ENCODE peak calls at places on chromosomes 3 and 15, in four cellular contexts. One of them, this sample, is unnamed.

GRCh38 chr15:98976500-98976899 is 31.1 kb downstream of the PGPEP1L start:
- DNase-seq in iris pigment epithelial cell: no peak
- DNase-seq in NCI-H526: no peak
- DNase-seq in naive thymus-derived CD8-positive, alpha-beta T cell: no peak
- DNase-seq in this sample: no peak

GRCh38 chr3:194137314-194138097 is 1.6 kb downstream of the HES1 start:
- DNase-seq in iris pigment epithelial cell: peak; percentile 69
- DNase-seq in naive thymus-derived CD8-positive, alpha-beta T cell: peak; percentile 16
- DNase-seq in NCI-H526: peak; percentile 81
- DNase-seq in this sample: peak; percentile 78

GRCh38 chr3:126986001-126986400 is 3.1 kb downstream of the PLXNA1 start:
- DNase-seq in naive thymus-derived CD8-positive, alpha-beta T cell: no peak
- DNase-seq in NCI-H526: no peak
- DNase-seq in iris pigment epithelial cell: peak; percentile 41
- DNase-seq in this sample: peak; percentile 30

GRCh38 chr3:264394-265156 is 68.0 kb downstream of the CHL1 start:
- DNase-seq in iris pigment epithelial cell: peak; percentile 89
- DNase-seq in naive thymus-derived CD8-positive, alpha-beta T cell: no peak
- DNase-seq in NCI-H526: peak; percentile 2
- DNase-seq in this sample: peak; percentile 55

GRCh38 chr15:62782100-62782791 is 260.3 kb upstream of the TPM1 start:
- DNase-seq in naive thymus-derived CD8-positive, alpha-beta T cell: no peak
- DNase-seq in NCI-H526: peak; percentile 74
- DNase-seq in iris pigment epithelial cell: peak; percentile 73
- DNase-seq in this sample: peak; percentile 97

GRCh38 chr3:126544596-126545281 is 14.0 kb downstream of the C3orf22 start:
- DNase-seq in naive thymus-derived CD8-positive, alpha-beta T cell: no peak
- DNase-seq in NCI-H526: no peak
- DNase-seq in iris pigment epithelial cell: no peak
- DNase-seq in this sample: no peak

GRCh38 chr15:42508263-42508690 is 12.8 kb downstream of the SNAP23 start:
- DNase-seq in NCI-H526: no peak
- DNase-seq in naive thymus-derived CD8-positive, alpha-beta T cell: no peak
- DNase-seq in iris pigment epithelial cell: no peak
- DNase-seq in this sample: peak; percentile 81

GRCh38 chr15:70512772-70513362 is 250.5 kb downstream of the UACA start:
- DNase-seq in NCI-H526: peak; percentile 58
- DNase-seq in naive thymus-derived CD8-positive, alpha-beta T cell: peak; percentile 46
- DNase-seq in iris pigment epithelial cell: peak; percentile 80
- DNase-seq in this sample: peak; percentile 66

GRCh38 chr3:146967786-146968185 is 362.6 kb upstream of the PLSCR5 start:
- DNase-seq in NCI-H526: no peak
- DNase-seq in naive thymus-derived CD8-positive, alpha-beta T cell: no peak
- DNase-seq in iris pigment epithelial cell: no peak
- DNase-seq in this sample: peak; percentile 49

GRCh38 chr3:3927198-3927597 is 128.0 kb downstream of the LRRN1 start:
- DNase-seq in iris pigment epithelial cell: no peak
- DNase-seq in naive thymus-derived CD8-positive, alpha-beta T cell: no peak
- DNase-seq in NCI-H526: no peak
- DNase-seq in this sample: no peak

GRCh38 chr3:45078910-45079522 is 52.9 kb downstream of the CLEC3B start:
- DNase-seq in NCI-H526: peak; percentile 17
- DNase-seq in iris pigment epithelial cell: peak; percentile 72
- DNase-seq in naive thymus-derived CD8-positive, alpha-beta T cell: no peak
- DNase-seq in this sample: peak; percentile 73

GRCh38 chr15:61335998-61336648 is 107.0 kb upstream of the RORA start:
- DNase-seq in iris pigment epithelial cell: no peak
- DNase-seq in naive thymus-derived CD8-positive, alpha-beta T cell: no peak
- DNase-seq in NCI-H526: no peak
- DNase-seq in this sample: no peak

GRCh38 chr15:69903476-69904295 is 194.0 kb downstream of the TLE3 start:
- DNase-seq in naive thymus-derived CD8-positive, alpha-beta T cell: no peak
- DNase-seq in NCI-H526: no peak
- DNase-seq in iris pigment epithelial cell: peak; percentile 77
- DNase-seq in this sample: peak; percentile 52

GRCh38 chr3:197540961-197541377 is 14.8 kb downstream of the BDH1 start:
- DNase-seq in NCI-H526: peak; percentile 42
- DNase-seq in naive thymus-derived CD8-positive, alpha-beta T cell: no peak
- DNase-seq in iris pigment epithelial cell: no peak
- DNase-seq in this sample: no peak

GRCh38 chr3:183590442-183590841 is 34.9 kb upstream of the KLHL6 start:
- DNase-seq in naive thymus-derived CD8-positive, alpha-beta T cell: no peak
- DNase-seq in NCI-H526: no peak
- DNase-seq in iris pigment epithelial cell: no peak
- DNase-seq in this sample: no peak

GRCh38 chr3:107765524-107765923 is 242.8 kb downstream of the BBX start:
- DNase-seq in naive thymus-derived CD8-positive, alpha-beta T cell: no peak
- DNase-seq in NCI-H526: no peak
- DNase-seq in iris pigment epithelial cell: no peak
- DNase-seq in this sample: no peak

GRCh38 chr15:29226431-29227216 is 43.0 kb downstream of the NSMCE3 start:
- DNase-seq in naive thymus-derived CD8-positive, alpha-beta T cell: no peak
- DNase-seq in NCI-H526: no peak
- DNase-seq in iris pigment epithelial cell: no peak
- DNase-seq in this sample: no peak

GRCh38 chr15:80944818-80945217 is 44.8 kb downstream of the MESD start:
- DNase-seq in iris pigment epithelial cell: no peak
- DNase-seq in NCI-H526: no peak
- DNase-seq in naive thymus-derived CD8-positive, alpha-beta T cell: no peak
- DNase-seq in this sample: no peak

GRCh38 chr3:54433846-54434245 is 311.5 kb downstream of the CACNA2D3 start:
- DNase-seq in iris pigment epithelial cell: no peak
- DNase-seq in naive thymus-derived CD8-positive, alpha-beta T cell: no peak
- DNase-seq in NCI-H526: peak; percentile 77
- DNase-seq in this sample: no peak

GRCh38 chr3:23202203-23202920 is 765 bp upstream of the UBE2E2 start:
- DNase-seq in iris pigment epithelial cell: peak; percentile 17
- DNase-seq in naive thymus-derived CD8-positive, alpha-beta T cell: no peak
- DNase-seq in NCI-H526: peak; percentile 63
- DNase-seq in this sample: peak; percentile 25

GRCh38 chr3:188217011-188217463 is 63.1 kb downstream of the LPP start:
- DNase-seq in naive thymus-derived CD8-positive, alpha-beta T cell: no peak
- DNase-seq in iris pigment epithelial cell: no peak
- DNase-seq in NCI-H526: no peak
- DNase-seq in this sample: no peak

GRCh38 chr3:86890997-86891396 is 100.0 kb downstream of the VGLL3 start:
- DNase-seq in iris pigment epithelial cell: no peak
- DNase-seq in naive thymus-derived CD8-positive, alpha-beta T cell: no peak
- DNase-seq in NCI-H526: no peak
- DNase-seq in this sample: no peak